ENCODE peak calls at places on chromosomes 6 and 20, in eight cellular contexts. B is endothelial cell of umbilical vein, I is stomach, W is GM23338, T is Panc1, G is breast epithelium, E is sigmoid colon, V is H1. Q is an unnamed sample.
A peak's percentile ranks its signal among the peaks of the same experiment; 100 is the strongest.

GRCh38 chr6:143759666-143760065 is 81.9 kb downstream of the PHACTR2 start:
- DNase-seq in V (no peak), I (no peak), T (no peak), G (no peak), B (peak; percentile 36), W (no peak), E (no peak), Q (no peak)

GRCh38 chr20:62381202-62381797 is 5.6 kb upstream of the RPS21 start:
- DNase-seq in V (no peak), I (no peak), G (no peak), B (peak; percentile 66), W (no peak), E (no peak), T (no peak), Q (no peak)

GRCh38 chr6:45657243-45657642 is 279.5 kb upstream of the SUPT3H start:
- DNase-seq in W (no peak), B (no peak), G (no peak), I (no peak), E (no peak), V (no peak), T (no peak), Q (no peak)

GRCh38 chr6:87103977-87104601 is 9.2 kb upstream of the CGA start:
- DNase-seq in W (no peak), I (no peak), V (no peak), G (no peak), T (no peak), B (no peak), E (no peak), Q (no peak)

GRCh38 chr6:40516429-40516828 is 70.7 kb downstream of the LRFN2 start:
- DNase-seq in T (no peak), V (no peak), W (no peak), I (no peak), B (no peak), E (no peak), G (no peak), Q (no peak)

GRCh38 chr20:31845300-31845863 is at the start of gene FOXS1:
- DNase-seq in V (no peak), I (no peak), G (peak; percentile 22), T (no peak), B (peak; percentile 17), E (no peak), W (peak; percentile 60), Q (no peak)

GRCh38 chr20:37956099-37956498 is 53.2 kb downstream of the VSTM2L start:
- DNase-seq in I (no peak), G (no peak), T (no peak), W (no peak), B (no peak), V (no peak), E (no peak), Q (no peak)

GRCh38 chr6:82362868-82363267 is 749 bp upstream of the TPBG start:
- DNase-seq in I (no peak), V (no peak), G (no peak), W (peak; percentile 47), E (no peak), T (no peak), B (no peak), Q (no peak)

GRCh38 chr6:159973951-159974350 is 5.1 kb downstream of the IGF2R start:
- DNase-seq in E (no peak), T (no peak), G (no peak), W (no peak), I (no peak), V (no peak), B (no peak), Q (no peak)

GRCh38 chr6:70599187-70599586 is 32.5 kb downstream of the SDHAF4 start:
- DNase-seq in E (no peak), I (no peak), G (no peak), B (no peak), V (no peak), T (no peak), W (no peak), Q (no peak)

GRCh38 chr6:136846046-136846445 is 23.7 kb downstream of the PEX7 start:
- DNase-seq in G (no peak), W (peak; percentile 79), V (no peak), I (peak; percentile 43), B (peak; percentile 55), E (no peak), T (no peak), Q (peak; percentile 36)

GRCh38 chr6:33860706-33861474 is 57.1 kb upstream of the MLN start:
- DNase-seq in I (no peak), E (no peak), G (no peak), V (no peak), T (no peak), B (peak; percentile 30), W (no peak), Q (peak; percentile 15)

GRCh38 chr6:22302828-22303227 is 6.0 kb upstream of the PRL start:
- DNase-seq in E (no peak), I (no peak), V (no peak), B (no peak), T (no peak), W (no peak), G (no peak), Q (no peak)
- TF ChIP-seq POLR2AphosphoS5 in E (no peak), I (no peak), V (no peak), B (no peak), T (no peak), W (no peak), G (no peak), Q (no peak)

DNA sequence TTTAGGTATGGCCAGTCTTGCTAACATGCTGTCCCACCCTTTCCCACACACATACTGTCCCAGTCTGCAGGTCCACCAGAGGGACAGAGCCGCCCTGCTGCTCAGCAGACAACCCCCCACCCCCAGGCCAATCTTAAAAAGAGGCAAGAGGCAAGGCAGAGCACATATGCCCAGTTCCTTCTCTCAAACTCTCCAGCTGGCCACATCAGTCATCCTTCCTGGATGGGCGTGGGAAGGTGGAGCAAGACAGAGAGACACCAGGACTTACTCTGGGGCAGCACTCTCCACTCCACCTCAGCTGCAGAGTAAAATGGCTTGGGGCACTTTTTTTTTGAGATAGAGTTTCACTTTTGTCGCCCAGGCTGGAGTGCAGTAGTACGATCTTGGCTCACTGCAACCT is 10.8 kb downstream of the MOCS3 start:
- DNase-seq in I (no peak), E (no peak), B (no peak), V (no peak), W (no peak), T (no peak), G (no peak), Q (no peak)
- TF ChIP-seq CTCF in I (no peak), E (no peak), B (no peak), V (no peak), W (no peak), T (no peak), G (no peak), Q (no peak)

GRCh38 chr6:18412073-18412472 is 24.9 kb downstream of the RNF144B start:
- DNase-seq in W (no peak), V (no peak), I (no peak), G (no peak), B (no peak), T (no peak), E (no peak), Q (no peak)
- H3K4me1 ChIP-seq in W (no peaks in the 10 kb centered on the region), V (no peaks in the 10 kb centered on the region), I (peaks cover 14% of the 10 kb centered on the region), G (no peaks in the 10 kb centered on the region), B (peaks cover 7% of the 10 kb centered on the region), T (no peaks in the 10 kb centered on the region), E (peaks cover 16% of the 10 kb centered on the region), Q (no peaks in the 10 kb centered on the region)

DNA sequence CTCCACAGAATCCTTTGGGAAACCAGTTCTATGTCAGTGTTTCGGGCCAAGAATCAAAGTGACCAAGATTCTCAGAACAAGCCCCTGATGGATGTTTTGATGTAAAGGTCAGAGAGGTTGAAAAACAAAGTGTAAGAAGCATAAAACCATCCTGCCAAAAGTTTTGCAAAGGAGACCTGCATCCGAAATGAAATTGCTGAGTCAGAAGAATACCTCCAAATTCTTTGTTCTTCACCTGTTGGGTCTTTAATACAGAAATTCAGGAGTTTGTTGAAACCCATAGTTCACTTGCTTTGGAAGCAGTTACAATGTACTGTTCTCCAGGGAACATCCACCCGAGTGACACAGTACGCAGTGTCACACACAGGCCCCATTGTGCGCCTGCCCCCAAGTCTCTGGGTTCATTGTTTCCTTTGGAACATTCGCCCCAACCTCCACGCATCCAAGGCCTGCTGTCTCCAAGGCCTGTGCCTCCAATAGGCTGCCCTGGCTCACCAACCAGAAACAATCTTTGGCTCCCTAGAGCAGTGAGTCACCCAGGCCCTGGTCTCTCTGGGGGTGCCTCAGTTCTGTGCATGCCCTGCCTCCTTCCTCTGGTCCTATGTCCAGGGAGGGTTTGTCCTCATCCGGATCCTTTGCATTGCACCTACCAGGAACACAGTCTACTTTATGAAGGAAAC is 65.4 kb upstream of the QKI start:
- DNase-seq in E (peak; percentile 78), B (no peak), W (no peak), T (no peak), G (no peak), V (no peak), I (no peak), Q (no peak)
- TF ChIP-seq POLR2AphosphoS5 in E (peak; percentile 33), B (no peak), W (no peak), T (no peak), G (no peak), V (no peak), I (no peak), Q (no peak)

DNA sequence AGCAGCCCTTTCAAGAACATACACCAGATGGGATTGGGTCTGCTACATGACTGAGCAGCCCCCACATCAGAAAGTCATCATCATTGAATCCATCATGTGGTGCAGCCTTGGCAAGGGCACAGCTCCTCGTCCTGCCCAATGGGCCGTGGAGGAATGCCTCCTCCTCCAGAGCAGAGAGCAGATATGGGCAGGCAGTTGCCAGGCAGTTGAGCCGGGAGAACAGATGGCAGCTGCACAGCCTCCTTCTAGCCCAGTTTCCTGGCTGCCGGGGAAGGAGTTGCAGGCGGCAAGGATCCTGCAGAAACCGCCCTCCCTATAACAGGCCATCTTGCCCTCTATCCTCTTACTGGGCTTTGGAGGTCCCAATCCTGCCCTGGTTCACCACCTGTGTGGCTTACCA is 11.9 kb upstream of the ZFAND3 start:
- DNase-seq in B (no peak), T (no peak), E (no peak), V (no peak), I (no peak), W (peak; percentile 42), G (no peak), Q (no peak)
- TF ChIP-seq CTCF in B (no peak), T (no peak), E (no peak), V (peak; percentile 18), I (no peak), W (no peak), G (no peak), Q (no peak)

GRCh38 chr6:89612121-89612520 is 26.4 kb downstream of the LYRM2 start:
- DNase-seq in T (no peak), B (no peak), E (no peak), I (no peak), V (peak; percentile 9), G (no peak), W (peak; percentile 74), Q (no peak)
- H3K4me1 ChIP-seq in T (no peaks in the 10 kb centered on the region), B (peaks cover 6% of the 10 kb centered on the region), E (no peaks in the 10 kb centered on the region), I (no peaks in the 10 kb centered on the region), V (no peaks in the 10 kb centered on the region), G (no peaks in the 10 kb centered on the region), W (no peaks in the 10 kb centered on the region), Q (no peaks in the 10 kb centered on the region)

GRCh38 chr6:168919455-168920179 is 334.0 kb downstream of the THBS2 start:
- DNase-seq in V (no peak), W (no peak), I (no peak), G (no peak), E (no peak), B (no peak), T (no peak), Q (no peak)
- TF ChIP-seq POLR2AphosphoS5 in V (no peak), W (no peak), I (no peak), G (no peak), E (no peak), B (no peak), T (no peak), Q (no peak)

Q was measured in transverse colon.